ENCODE peak calls at places on chromosomes 4 and X, in ten cellular contexts. Z, U, V, E, J, F, O, H, G and I are unnamed samples.

GRCh38 chr4:98663226-98664006 is 5.0 kb upstream of the TSPAN5 start:
- DNase-seq in J (no peak), F (no peak), H (no peak), O (no peak), V (no peak), Z (no peak), U (no peak), G (no peak), E (no peak), I (peak; percentile 42)

GRCh38 chr4:158769175-158769831 is 477 bp downstream of the FNIP2 start:
- DNase-seq in V (peak; percentile 27), Z (peak; percentile 20), O (no peak), U (peak; percentile 64), G (no peak), F (peak; percentile 30), E (peak; percentile 33), J (peak; percentile 59), H (peak; percentile 77), I (peak; percentile 45)

GRCh38 chr4:99642725-99643489 is 14.7 kb downstream of the C4orf54 start:
- DNase-seq in Z (no peak), F (no peak), V (no peak), O (no peak), G (no peak), E (no peak), H (peak; percentile 81), J (no peak), U (no peak), I (no peak)

GRCh38 chr4:108113229-108113628 is 55.5 kb downstream of the LEF1 start:
- DNase-seq in U (no peak), O (no peak), J (no peak), Z (no peak), G (no peak), F (no peak), E (peak; percentile 39), H (no peak), V (peak; percentile 5), I (no peak)

GRCh38 chrX:119398974-119399771 is at the start of gene SLC25A43:
- DNase-seq in H (peak; percentile 76), O (no peak), F (peak; percentile 25), U (peak; percentile 66), J (peak; percentile 29), V (peak; percentile 20), E (peak; percentile 40), Z (peak; percentile 51), G (no peak), I (no peak)

GRCh38 chr4:119659576-119659975 is 31.0 kb upstream of the PDE5A start:
- DNase-seq in O (no peak), U (no peak), F (no peak), G (peak; percentile 91), Z (no peak), V (no peak), E (no peak), J (no peak), H (no peak), I (no peak)

GRCh38 chr4:127997534-127998388 is 32.6 kb downstream of the ABHD18 start:
- DNase-seq in J (no peak), G (peak; percentile 56), Z (peak; percentile 37), U (no peak), V (peak; percentile 57), F (no peak), E (peak; percentile 14), H (no peak), O (peak; percentile 14), I (peak; percentile 60)

GRCh38 chrX:46737462-46737861 is 21.5 kb downstream of the SLC9A7 start:
- DNase-seq in V (peak; percentile 36), Z (no peak), G (peak; percentile 75), J (no peak), E (no peak), U (no peak), F (no peak), H (no peak), O (peak; percentile 55), I (peak; percentile 13)

GRCh38 chr4:100244347-100244746 is 54.1 kb upstream of the DDIT4L start:
- DNase-seq in G (no peak), U (no peak), F (no peak), E (no peak), O (no peak), H (no peak), Z (no peak), V (no peak), J (no peak), I (no peak)

GRCh38 chr4:111400736-111401135 is 744.5 kb upstream of the FAM241A start:
- DNase-seq in E (peak; percentile 83), Z (no peak), H (no peak), V (peak; percentile 78), O (peak; percentile 37), U (no peak), J (no peak), G (peak; percentile 68), F (no peak), I (peak; percentile 7)

GRCh38 chr4:89753601-89754066 is 83.3 kb downstream of the SNCA start:
- DNase-seq in Z (peak; percentile 82), J (no peak), E (no peak), H (no peak), V (peak; percentile 100), O (peak; percentile 98), F (no peak), U (no peak), G (peak; percentile 98), I (peak; percentile 99)

GRCh38 chr4:44448548-44449443 is at the start of gene KCTD8:
- DNase-seq in J (peak; percentile 96), V (peak; percentile 61), O (peak; percentile 4), U (peak; percentile 82), E (peak; percentile 95), G (peak; percentile 86), H (peak; percentile 95), Z (peak; percentile 82), F (peak; percentile 66), I (peak; percentile 62)

GRCh38 chrX:93591398-93591797 is 82.0 kb downstream of the NAP1L3 start:
- DNase-seq in E (no peak), G (no peak), O (no peak), J (no peak), V (no peak), U (no peak), F (no peak), Z (no peak), H (no peak), I (peak; percentile 1)
- TF ChIP-seq CTCF in E (no peak), G (no peak), O (no peak), J (no peak), V (no peak), U (no peak), F (peak; percentile 8), Z (no peak), H (no peak), I (no peak)

DNA sequence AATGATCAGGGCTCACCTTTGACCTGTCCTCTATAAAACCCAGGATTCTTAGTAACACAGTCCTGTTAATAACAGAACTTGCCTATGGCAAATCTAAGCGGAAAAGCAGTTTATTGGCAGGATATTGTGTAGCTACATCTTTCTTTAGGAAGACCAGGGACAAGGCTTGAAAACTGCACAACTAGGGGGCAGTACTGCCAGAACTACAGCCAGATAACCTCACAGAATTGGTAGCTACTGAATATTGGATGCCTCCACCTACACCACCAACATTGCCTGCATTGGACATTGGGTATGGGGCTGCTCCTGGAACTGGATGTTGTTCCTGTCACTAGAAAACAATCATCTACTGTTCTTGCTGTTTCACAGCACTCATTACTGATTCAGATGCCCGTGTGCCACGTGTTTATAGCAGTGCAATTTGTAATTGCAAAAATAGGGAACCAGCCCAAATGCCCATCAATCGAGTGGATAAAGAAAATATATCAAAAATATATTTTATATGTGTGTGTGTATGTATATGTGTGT is 47.4 kb downstream of the REPS2 start:
- DNase-seq in U (no peak), Z (no peak), J (no peak), E (no peak), H (no peak), F (no peak), G (no peak), V (no peak), O (no peak), I (no peak)
- TF ChIP-seq CTCF in U (no peak), Z (no peak), J (no peak), E (no peak), H (no peak), F (no peak), G (no peak), V (peak; percentile 28), O (peak; percentile 18), I (no peak)

GRCh38 chrX:31993635-31994034 is 921.8 kb upstream of the FTHL17 start:
- DNase-seq in E (no peak), G (no peak), H (no peak), Z (no peak), O (no peak), F (no peak), U (no peak), V (no peak), J (no peak), I (no peak)

GRCh38 chrX:31988975-31989374 is 917.1 kb upstream of the FTHL17 start:
- DNase-seq in G (no peak), V (no peak), J (no peak), U (no peak), O (no peak), E (no peak), H (no peak), Z (no peak), F (no peak), I (no peak)
- TF ChIP-seq CTCF in G (no peak), V (no peak), J (no peak), U (no peak), O (no peak), E (no peak), H (no peak), Z (no peak), F (no peak), I (no peak)

GRCh38 chrX:135977611-135978010 is 3.8 kb upstream of the MMGT1 start:
- DNase-seq in H (no peak), F (no peak), E (no peak), G (peak; percentile 37), O (peak; percentile 25), Z (no peak), J (no peak), U (no peak), V (peak; percentile 69), I (peak; percentile 82)

GRCh38 chrX:135973548-135974278 is at the start of gene MMGT1:
- DNase-seq in F (peak; percentile 67), J (peak; percentile 75), O (peak; percentile 39), E (peak; percentile 81), V (peak; percentile 79), H (peak; percentile 94), U (peak; percentile 89), Z (peak; percentile 90), G (peak; percentile 68), I (peak; percentile 65)

GRCh38 chrX:135975421-135975820 is 1.6 kb upstream of the MMGT1 start:
- DNase-seq in H (no peak), V (no peak), O (no peak), G (no peak), U (no peak), J (no peak), F (no peak), Z (no peak), E (no peak), I (no peak)

GRCh38 chrX:135974279-135974856 is 580 bp upstream of the MMGT1 start:
- DNase-seq in G (peak; percentile 22), Z (no peak), E (peak; percentile 83), U (peak; percentile 74), J (peak; percentile 68), H (peak; percentile 91), O (no peak), F (peak; percentile 69), V (peak; percentile 52), I (no peak)

DNA sequence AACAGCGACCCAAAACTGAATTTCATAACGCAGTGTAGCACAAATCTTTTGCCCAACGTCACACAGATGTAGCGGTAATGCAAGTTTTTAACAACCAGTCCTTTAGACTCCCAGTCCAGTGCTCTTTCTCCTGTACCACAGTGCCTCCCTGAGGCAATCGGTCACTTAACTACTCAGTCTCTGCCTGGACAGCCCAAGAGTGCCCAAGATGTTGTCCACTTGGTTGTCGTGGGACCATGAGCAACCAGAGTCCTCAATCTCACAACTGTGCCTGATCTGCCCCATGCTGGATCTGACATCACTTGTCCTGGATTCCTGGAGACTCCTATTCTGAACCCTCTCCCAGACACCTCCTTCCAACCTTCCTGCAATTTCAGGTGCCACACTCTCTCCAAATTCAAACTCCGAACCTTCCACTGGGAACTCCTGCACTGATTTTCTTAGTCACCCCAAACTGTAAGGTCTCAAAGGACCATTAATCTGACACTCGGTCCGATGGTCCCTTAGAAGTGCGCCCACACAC is 702 bp downstream of the MMGT1 start:
- DNase-seq in Z (no peak), F (no peak), U (no peak), H (no peak), O (no peak), J (no peak), V (peak; percentile 44), G (no peak), E (peak; percentile 5), I (peak; percentile 21)
- TF ChIP-seq CTCF in Z (no peak), F (no peak), U (no peak), H (no peak), O (peak; percentile 8), J (no peak), V (peak; percentile 17), G (no peak), E (no peak), I (peak; percentile 19)